ENCODE peak calls at places on chromosome 21, in four cellular contexts. U is AML-193, T is anterior cingulate cortex, E is hippocampal formation. Z is an unnamed sample.

GRCh38 chr21:44368711-44369446 is 15.5 kb downstream of the TRPM2 start:
- DNase-seq in U (no peak), T (no peak), E (no peak), Z (no peak)

GRCh38 chr21:35084869-35085268 is 35.8 kb upstream of the RUNX1 start:
- DNase-seq in U (no peak), T (no peak), E (no peak), Z (no peak)

GRCh38 chr21:27802816-27803475 is 836.1 kb upstream of the ADAMTS5 start:
- DNase-seq in U (peak; percentile 18), T (no peak), E (peak; percentile 42), Z (no peak)

GRCh38 chr21:42146821-42147220 is 72.1 kb upstream of the ABCG1 start:
- DNase-seq in U (no peak), T (no peak), E (no peak), Z (no peak)

GRCh38 chr21:45818276-45818903 is 163.2 kb upstream of the COL6A1 start:
- DNase-seq in U (peak; percentile 82), T (no peak), E (no peak), Z (peak; percentile 89)

GRCh38 chr21:46154955-46155513 is 345 bp downstream of the FTCD start:
- DNase-seq in U (no peak), T (no peak), E (no peak), Z (no peak)

GRCh38 chr21:20647603-20648002 is 350.6 kb upstream of the NCAM2 start:
- DNase-seq in U (no peak), T (no peak), E (no peak), Z (no peak)

GRCh38 chr21:33229776-33230517 is at the start of gene IFNAR2:
- DNase-seq in U (peak; percentile 39), T (peak; percentile 77), E (peak; percentile 74), Z (no peak)

GRCh38 chr21:39441502-39442475 is 3.8 kb downstream of the LCA5L start:
- DNase-seq in U (peak; percentile 66), T (no peak), E (no peak), Z (no peak)

Z was measured in SIG-M5.